ENCODE peak calls at places on chromosomes 5 and 9, in seven cellular contexts. W, Q, F, Y, N, Z and J are unnamed samples.

GRCh38 chr9:137000177-137000930 is 4.0 kb upstream of the CLIC3 start:
- DNase-seq in Q (no peak), Z (peak), F (no peak), N (peak), W (peak), Y (no peak), J (peak)

GRCh38 chr9:128001411-128002298 is 20.9 kb upstream of the EEIG1 start:
- DNase-seq in Y (no peak), F (no peak), N (peak), W (peak), Z (no peak), Q (no peak), J (no peak)

GRCh38 chr9:95793924-95794828 is 81.3 kb upstream of the ERCC6L2 start:
- DNase-seq in Z (no peak), Y (no peak), W (peak), F (no peak), Q (no peak), N (peak), J (no peak)

GRCh38 chr5:127046343-127047072 is 16.1 kb upstream of the MARCHF3 start:
- DNase-seq in Z (no peak), N (no peak), Q (no peak), F (no peak), W (no peak), Y (no peak), J (no peak)

GRCh38 chr5:51378778-51379652 is 4.2 kb upstream of the ISL1 start:
- DNase-seq in F (no peak), Z (no peak), W (peak), N (peak), Y (no peak), Q (no peak), J (no peak)

GRCh38 chr9:127589955-127590370 is 22.1 kb upstream of the STXBP1 start:
- DNase-seq in Z (peak), N (peak), W (peak), Y (peak), Q (no peak), F (peak), J (no peak)

GRCh38 chr9:34332370-34332964 is 3.1 kb downstream of the NUDT2 start:
- DNase-seq in W (peak), N (peak), Z (no peak), Y (peak), F (no peak), Q (no peak), J (no peak)

GRCh38 chr5:133962131-133962530 is 6.3 kb downstream of the C5orf15 start:
- DNase-seq in F (no peak), Q (no peak), W (no peak), N (no peak), Y (no peak), Z (no peak), J (no peak)

GRCh38 chr9:25648116-25648515 is 30.1 kb downstream of the TUSC1 start:
- DNase-seq in F (no peak), Q (no peak), Z (no peak), Y (no peak), N (no peak), W (no peak), J (no peak)

GRCh38 chr9:3087697-3088096 is 243.8 kb upstream of the PUM3 start:
- DNase-seq in Y (no peak), W (no peak), F (no peak), Z (no peak), Q (no peak), N (no peak), J (no peak)

GRCh38 chr5:61162832-61163567 is 732 bp upstream of the SMIM15 start:
- DNase-seq in W (peak), Q (no peak), F (peak), N (peak), Z (peak), Y (no peak), J (no peak)

GRCh38 chr9:107760469-107761242 is 271.1 kb upstream of the KLF4 start:
- DNase-seq in Y (no peak), N (no peak), Q (no peak), W (no peak), Z (no peak), F (no peak), J (no peak)

GRCh38 chr9:124133752-124134151 is 122.2 kb downstream of the LHX2 start:
- DNase-seq in F (no peak), Z (peak), N (peak), Y (no peak), Q (peak), W (no peak), J (no peak)

GRCh38 chr5:173012882-173013281 is 29.3 kb downstream of the ATP6V0E1 start:
- DNase-seq in Y (no peak), Q (no peak), N (peak), W (no peak), F (no peak), Z (no peak), J (no peak)

GRCh38 chr9:110814159-110814558 is 145.6 kb downstream of the MUSK start:
- DNase-seq in F (no peak), W (no peak), Z (no peak), N (no peak), Y (no peak), Q (no peak), J (no peak)